ENCODE peak calls at places on chromosomes 1 and 21, in four cellular contexts. One of them, this sample, is unnamed.
A peak's percentile ranks its signal among the peaks of the same experiment; 100 is the strongest.

GRCh38 chr1:57163332-57163731 is 197.5 kb upstream of the C8B start:
- DNase-seq in psoas muscle: no peak
- DNase-seq in cardiac muscle cell: no peak
- DNase-seq in GM12878: no peak
- DNase-seq in this sample: no peak

GRCh38 chr1:12469990-12470389 is 148.0 kb downstream of the DHRS3 start:
- DNase-seq in psoas muscle: no peak
- DNase-seq in cardiac muscle cell: no peak
- DNase-seq in GM12878: no peak
- DNase-seq in this sample: no peak

GRCh38 chr1:192170196-192170984 is 12.1 kb downstream of the RGS18 start:
- DNase-seq in GM12878: no peak
- DNase-seq in cardiac muscle cell: peak; percentile 4
- DNase-seq in psoas muscle: no peak
- DNase-seq in this sample: no peak

GRCh38 chr1:38990401-38990745 is 703 bp upstream of the AKIRIN1 start:
- DNase-seq in psoas muscle: no peak
- DNase-seq in GM12878: no peak
- DNase-seq in cardiac muscle cell: peak; percentile 48
- DNase-seq in this sample: no peak

GRCh38 chr21:41593051-41593783 is 85.3 kb upstream of the TMPRSS2 start:
- DNase-seq in cardiac muscle cell: no peak
- DNase-seq in GM12878: no peak
- DNase-seq in psoas muscle: no peak
- DNase-seq in this sample: no peak

GRCh38 chr1:9302745-9303524 is 10.2 kb downstream of the SPSB1 start:
- DNase-seq in psoas muscle: peak; percentile 62
- DNase-seq in GM12878: no peak
- DNase-seq in cardiac muscle cell: no peak
- DNase-seq in this sample: no peak

GRCh38 chr1:197692965-197693364 is 82.3 kb downstream of the DENND1B start:
- DNase-seq in GM12878: no peak
- DNase-seq in psoas muscle: no peak
- DNase-seq in cardiac muscle cell: no peak
- DNase-seq in this sample: no peak

GRCh38 chr1:9815150-9815549 is 8.6 kb downstream of the CLSTN1 start:
- DNase-seq in psoas muscle: no peak
- DNase-seq in cardiac muscle cell: no peak
- DNase-seq in GM12878: no peak
- DNase-seq in this sample: no peak

GRCh38 chr1:167964646-167965045 is 27.8 kb upstream of the MPC2 start:
- DNase-seq in GM12878: no peak
- DNase-seq in psoas muscle: no peak
- DNase-seq in cardiac muscle cell: no peak
- DNase-seq in this sample: no peak

GRCh38 chr1:154446292-154446691 is 41.1 kb downstream of the IL6R start:
- DNase-seq in psoas muscle: no peak
- DNase-seq in cardiac muscle cell: no peak
- DNase-seq in GM12878: no peak
- DNase-seq in this sample: no peak

GRCh38 chr1:22791736-22792325 is 81.2 kb downstream of the EPHB2 start:
- DNase-seq in GM12878: no peak
- DNase-seq in cardiac muscle cell: no peak
- DNase-seq in psoas muscle: no peak
- DNase-seq in this sample: no peak

GRCh38 chr1:16720403-16721223 is 19.7 kb upstream of the RNU1-4 start:
- DNase-seq in psoas muscle: peak; percentile 51
- DNase-seq in GM12878: no peak
- DNase-seq in cardiac muscle cell: no peak
- DNase-seq in this sample: peak; percentile 45

GRCh38 chr1:25037174-25038074 is 107.3 kb upstream of the RUNX3 start:
- DNase-seq in GM12878: no peak
- DNase-seq in psoas muscle: peak; percentile 41
- DNase-seq in cardiac muscle cell: peak; percentile 41
- DNase-seq in this sample: no peak

GRCh38 chr1:206509612-206510257 is 2.4 kb downstream of the RASSF5 start:
- DNase-seq in psoas muscle: no peak
- DNase-seq in GM12878: no peak
- DNase-seq in cardiac muscle cell: no peak
- DNase-seq in this sample: no peak

GRCh38 chr1:55481634-55482033 is 266.5 kb upstream of the USP24 start:
- DNase-seq in cardiac muscle cell: no peak
- DNase-seq in GM12878: no peak
- DNase-seq in psoas muscle: no peak
- DNase-seq in this sample: no peak

GRCh38 chr1:172255223-172255560 is 165.3 kb upstream of the C1orf105 start:
- DNase-seq in psoas muscle: no peak
- DNase-seq in cardiac muscle cell: no peak
- DNase-seq in GM12878: no peak
- DNase-seq in this sample: no peak

GRCh38 chr1:180266275-180267210 is 36.5 kb downstream of the LHX4 start:
- DNase-seq in cardiac muscle cell: no peak
- DNase-seq in psoas muscle: no peak
- DNase-seq in GM12878: no peak
- DNase-seq in this sample: no peak

GRCh38 chr1:163307479-163308171 is 14.1 kb upstream of the NUF2 start:
- DNase-seq in GM12878: no peak
- DNase-seq in cardiac muscle cell: no peak
- DNase-seq in psoas muscle: no peak
- DNase-seq in this sample: no peak

DNA sequence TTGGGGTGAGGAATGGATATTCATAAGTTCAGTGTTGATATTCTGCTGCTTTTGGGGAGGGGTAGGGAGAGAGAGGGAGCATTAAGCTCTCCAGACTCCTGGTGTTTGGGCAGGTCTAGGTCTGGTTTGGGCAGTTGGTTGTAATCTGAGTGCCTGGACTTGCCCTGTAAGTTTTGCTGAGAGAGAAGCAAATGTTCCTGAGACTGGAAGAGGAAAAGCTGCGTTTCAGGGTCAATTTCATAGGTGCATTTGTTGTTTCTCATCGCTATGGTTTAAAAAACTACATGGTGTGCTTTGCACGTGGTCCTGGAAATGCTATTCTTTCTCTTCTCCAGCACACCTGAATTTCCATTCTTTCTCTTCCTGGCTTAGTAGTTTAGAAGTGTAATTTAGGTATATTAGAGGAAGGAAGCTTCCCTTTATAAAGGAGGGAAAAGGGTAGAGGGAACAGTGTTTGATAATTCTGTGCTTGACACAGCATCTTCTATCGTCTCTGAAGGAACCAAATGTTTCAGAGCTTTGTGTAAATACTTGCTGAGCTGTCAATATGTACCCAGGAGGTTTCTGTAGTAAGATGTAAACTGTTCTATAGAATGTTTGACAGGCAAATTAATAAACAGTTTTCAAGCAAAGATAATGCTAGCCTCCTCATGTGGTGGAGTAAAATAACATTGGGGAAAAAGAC is 6.3 kb downstream of the ARID1A start:
- DNase-seq in psoas muscle: no peak
- DNase-seq in cardiac muscle cell: no peak
- DNase-seq in GM12878: no peak
- DNase-seq in this sample: no peak
- H3K4me3 ChIP-seq in psoas muscle: peak overlapping the region; percentile 89
- H3K4me3 ChIP-seq in cardiac muscle cell: no peak overlapping the region
- H3K4me3 ChIP-seq in GM12878: peak overlapping the region; percentile 98
- H3K4me3 ChIP-seq in this sample: no peak overlapping the region

DNA sequence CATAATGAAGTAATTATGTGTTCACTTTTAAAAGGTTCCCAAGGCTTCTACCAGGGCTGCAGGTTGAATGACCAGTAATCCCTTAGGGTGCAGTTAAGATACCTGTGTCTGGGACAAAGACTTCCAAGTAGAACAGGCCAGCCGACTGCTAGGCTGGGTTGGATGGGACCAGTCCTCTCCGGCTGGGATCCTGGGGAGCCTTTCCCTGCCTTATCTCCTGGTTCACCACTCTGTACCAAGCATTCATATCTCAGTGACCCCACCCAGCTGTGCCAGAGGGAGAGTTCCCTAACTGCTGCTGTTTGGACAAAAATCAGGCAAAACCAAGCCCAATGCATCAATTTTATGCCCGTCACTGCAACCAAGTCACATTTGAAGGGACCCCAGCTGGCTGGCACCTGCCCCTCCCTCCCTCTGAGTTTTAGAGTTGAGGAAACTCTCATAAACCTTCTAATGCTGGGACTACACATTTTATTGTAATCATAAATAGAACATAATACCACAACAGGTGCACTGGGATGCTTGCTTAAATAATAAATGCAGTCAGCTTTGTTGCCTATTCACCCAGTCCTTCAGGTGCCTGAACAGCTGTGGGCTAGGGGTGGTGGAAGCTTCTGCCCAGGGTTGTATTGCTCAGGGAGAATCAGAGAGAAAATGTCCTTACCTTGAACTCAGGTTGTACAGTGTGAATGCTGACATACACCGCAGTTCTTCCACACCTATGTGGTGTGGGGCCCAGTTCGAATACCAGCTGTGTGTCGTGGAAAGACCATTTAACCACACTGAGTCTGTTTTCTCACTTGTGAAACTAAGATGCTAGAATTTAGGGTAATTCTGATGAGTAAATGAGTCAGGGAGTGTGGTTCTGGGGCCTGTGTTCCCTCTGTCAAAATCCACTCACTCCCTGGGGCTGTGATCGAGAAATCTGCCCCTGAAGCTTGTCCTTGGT is 115.9 kb upstream of the ATP1A1 start:
- DNase-seq in psoas muscle: no peak
- DNase-seq in GM12878: peak; percentile 9
- DNase-seq in cardiac muscle cell: no peak
- DNase-seq in this sample: no peak
- H3K27ac ChIP-seq in psoas muscle: no peak overlapping the region
- H3K27ac ChIP-seq in GM12878: no peak overlapping the region
- H3K27ac ChIP-seq in cardiac muscle cell: no peak overlapping the region
- H3K27ac ChIP-seq in this sample: no peak overlapping the region

GRCh38 chr1:36457691-36458090 is 6.5 kb downstream of the MRPS15 start:
- DNase-seq in cardiac muscle cell: no peak
- DNase-seq in GM12878: no peak
- DNase-seq in psoas muscle: no peak
- DNase-seq in this sample: no peak
- H3K36me3 ChIP-seq in cardiac muscle cell: peaks cover 28% of the 10 kb centered on the region
- H3K36me3 ChIP-seq in GM12878: peaks cover 31% of the 10 kb centered on the region
- H3K36me3 ChIP-seq in psoas muscle: peaks cover 86% of the 10 kb centered on the region
- H3K36me3 ChIP-seq in this sample: peaks cover 53% of the 10 kb centered on the region

GRCh38 chr1:85584264-85584781 is 3.8 kb downstream of the CCN1 start:
- DNase-seq in psoas muscle: no peak
- DNase-seq in cardiac muscle cell: peak; percentile 62
- DNase-seq in GM12878: no peak
- DNase-seq in this sample: no peak
- H3K4me3 ChIP-seq in psoas muscle: peak overlapping the region; percentile 74
- H3K4me3 ChIP-seq in cardiac muscle cell: no peak overlapping the region
- H3K4me3 ChIP-seq in GM12878: no peak overlapping the region
- H3K4me3 ChIP-seq in this sample: no peak overlapping the region